ENCODE peak calls at places on chromosomes 16 and 17, in ten cellular contexts. A is PC-3; Q is stomach; W is CD4-positive, CD25-positive, alpha-beta regulatory T cell; M is GM23248; O is pancreas; S is fibroblast of lung; H is ascending aorta; R is CD8-positive, alpha-beta memory T cell; C is GM23338. F is an unnamed sample.
A peak's percentile ranks its signal among the peaks of the same experiment; 100 is the strongest.

GRCh38 chr17:75856062-75856681 is 1.0 kb upstream of the WBP2 start:
- DNase-seq in A (peak; percentile 45), Q (peak; percentile 33), W (no peak), M (peak; percentile 51), O (no peak), S (no peak), H (no peak), R (no peak), C (no peak), F (no peak)

GRCh38 chr16:15650698-15651161 is 685 bp downstream of the NDE1 start:
- DNase-seq in A (peak; percentile 21), Q (no peak), W (peak; percentile 22), M (peak; percentile 65), O (no peak), S (peak; percentile 40), H (peak; percentile 65), R (peak; percentile 37), C (peak; percentile 75), F (peak; percentile 2)

GRCh38 chr16:8554881-8555280 is 35.4 kb downstream of the TMEM114 start:
- DNase-seq in A (no peak), Q (no peak), W (no peak), M (no peak), O (no peak), S (no peak), H (no peak), R (no peak), C (no peak), F (no peak)

GRCh38 chr16:90031186-90031930 is 12.1 kb upstream of the DBNDD1 start:
- DNase-seq in A (no peak), Q (no peak), W (no peak), M (peak; percentile 16), O (no peak), S (no peak), H (no peak), R (no peak), C (no peak), F (no peak)

GRCh38 chr17:13885953-13886889 is 183.1 kb upstream of the COX10 start:
- DNase-seq in A (no peak), Q (no peak), W (no peak), M (peak; percentile 17), O (no peak), S (peak; percentile 24), H (no peak), R (no peak), C (no peak), F (peak; percentile 49)

GRCh38 chr16:72246423-72246822 is 74.5 kb upstream of the PMFBP1 start:
- DNase-seq in A (no peak), Q (no peak), W (no peak), M (no peak), O (no peak), S (no peak), H (no peak), R (no peak), C (no peak), F (no peak)

GRCh38 chr16:79508294-79508693 is 92.2 kb downstream of the MAF start:
- DNase-seq in A (no peak), Q (no peak), W (no peak), M (no peak), O (no peak), S (no peak), H (no peak), R (no peak), C (no peak), F (no peak)

GRCh38 chr16:85637061-85637807 is 24.1 kb downstream of the GSE1 start:
- DNase-seq in A (no peak), Q (no peak), W (no peak), M (no peak), O (no peak), S (no peak), H (no peak), R (no peak), C (no peak), F (no peak)

GRCh38 chr16:86882586-86883280 is 304.4 kb downstream of the FOXL1 start:
- DNase-seq in A (peak; percentile 65), Q (no peak), W (no peak), M (peak; percentile 76), O (no peak), S (peak; percentile 86), H (peak; percentile 71), R (no peak), C (no peak), F (peak; percentile 58)

GRCh38 chr17:45743626-45744326 is 40.3 kb upstream of the CRHR1 start:
- DNase-seq in A (no peak), Q (no peak), W (no peak), M (no peak), O (no peak), S (no peak), H (no peak), R (no peak), C (no peak), F (no peak)

GRCh38 chr16:30357715-30358576 is 2.8 kb upstream of the CD2BP2 start:
- DNase-seq in A (no peak), Q (no peak), W (no peak), M (no peak), O (no peak), S (no peak), H (no peak), R (no peak), C (no peak), F (no peak)
- H3K27ac ChIP-seq in A (no peak overlapping the region), Q (peak overlapping the region; percentile 97), W (no peak overlapping the region), M (no peak overlapping the region), O (no peak overlapping the region), S (no peak overlapping the region), H (no peak overlapping the region), R (no peak overlapping the region), C (no peak overlapping the region), F (peak overlapping the region; percentile 34)

GRCh38 chr17:19003543-19003965 is 1.0 kb downstream of the FAM83G start:
- DNase-seq in A (no peak), Q (no peak), W (no peak), M (no peak), O (no peak), S (no peak), H (no peak), R (no peak), C (peak; percentile 67), F (no peak)

GRCh38 chr17:19002805-19003542 is 1.6 kb downstream of the FAM83G start:
- DNase-seq in A (no peak), Q (no peak), W (no peak), M (peak; percentile 62), O (no peak), S (peak; percentile 77), H (no peak), R (no peak), C (no peak), F (no peak)

GRCh38 chr17:19004601-19005441 is at the start of gene FAM83G:
- DNase-seq in A (no peak), Q (peak; percentile 89), W (peak; percentile 72), M (peak; percentile 92), O (peak; percentile 86), S (peak; percentile 72), H (peak; percentile 92), R (peak; percentile 86), C (peak; percentile 85), F (peak; percentile 65)

GRCh38 chr17:19005442-19005773 is 844 bp upstream of the FAM83G start:
- DNase-seq in A (no peak), Q (no peak), W (no peak), M (no peak), O (no peak), S (no peak), H (no peak), R (no peak), C (peak; percentile 29), F (no peak)

GRCh38 chr17:19003966-19004600 is 481 bp downstream of the FAM83G start:
- DNase-seq in A (no peak), Q (peak; percentile 59), W (peak; percentile 29), M (peak; percentile 82), O (peak; percentile 42), S (peak; percentile 51), H (peak; percentile 73), R (no peak), C (peak; percentile 65), F (peak; percentile 28)
- H3K4me1 ChIP-seq in A (peaks cover 5% of the 10 kb centered on the region), Q (peaks cover 54% of the 10 kb centered on the region), W (peaks cover 42% of the 10 kb centered on the region), M (peaks cover 24% of the 10 kb centered on the region), O (peaks cover 4% of the 10 kb centered on the region), S (peaks cover 9% of the 10 kb centered on the region), H (peaks cover 5% of the 10 kb centered on the region), R (peaks cover 36% of the 10 kb centered on the region), C (peaks cover 15% of the 10 kb centered on the region), F (peaks cover 7% of the 10 kb centered on the region)

GRCh38 chr17:28726396-28726911 is 421 bp upstream of the TLCD1 start:
- DNase-seq in A (peak; percentile 54), Q (peak; percentile 69), W (peak; percentile 65), M (peak; percentile 86), O (no peak), S (peak; percentile 58), H (no peak), R (peak; percentile 57), C (peak; percentile 83), F (peak; percentile 77)

GRCh38 chr17:28725166-28725659 is 820 bp downstream of the TLCD1 start:
- DNase-seq in A (peak; percentile 30), Q (no peak), W (no peak), M (peak; percentile 73), O (peak; percentile 34), S (peak; percentile 77), H (no peak), R (no peak), C (peak; percentile 34), F (no peak)

GRCh38 chr17:28725660-28726395 is at the start of gene TLCD1:
- DNase-seq in A (peak; percentile 68), Q (peak; percentile 73), W (peak; percentile 56), M (peak; percentile 90), O (peak; percentile 76), S (peak; percentile 74), H (peak; percentile 80), R (peak; percentile 56), C (peak; percentile 85), F (peak; percentile 89)

GRCh38 chr17:28723159-28723835 is 2.7 kb downstream of the TLCD1 start:
- DNase-seq in A (no peak), Q (no peak), W (no peak), M (no peak), O (no peak), S (no peak), H (no peak), R (no peak), C (no peak), F (no peak)

DNA sequence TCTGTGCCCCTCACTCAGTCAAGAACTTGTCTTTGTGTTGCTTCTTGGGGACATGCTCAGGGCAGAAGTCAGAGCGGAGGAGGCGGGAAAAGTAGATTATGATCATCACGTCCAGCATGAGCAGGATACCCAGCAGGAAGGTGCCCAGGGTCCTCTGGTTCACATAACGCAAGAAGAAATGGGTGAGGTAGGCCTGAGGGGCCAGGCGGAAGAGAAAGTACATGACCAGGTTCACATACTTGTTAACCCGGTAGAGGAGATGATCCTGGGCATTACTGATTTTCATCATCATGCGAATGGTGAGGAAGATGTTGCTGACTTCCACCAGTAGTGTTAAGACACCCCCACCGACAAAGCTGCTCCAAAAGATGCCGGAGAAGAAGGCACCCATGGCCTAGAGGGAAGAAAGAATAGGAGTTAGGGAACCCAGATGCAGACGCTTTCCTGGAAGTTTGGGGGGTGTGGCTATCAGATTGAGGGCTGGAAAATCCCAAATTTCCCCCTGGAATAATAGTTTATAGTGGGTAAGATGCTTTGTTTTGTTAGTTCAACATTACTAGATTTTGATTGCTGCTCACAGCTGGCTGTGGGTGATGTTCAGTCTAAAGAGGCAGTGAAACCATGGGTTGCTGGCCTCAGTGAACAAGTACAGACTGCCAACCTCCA is 1.4 kb downstream of the TLCD1 start:
- DNase-seq in A (no peak), Q (no peak), W (no peak), M (no peak), O (no peak), S (no peak), H (no peak), R (no peak), C (peak; percentile 41), F (no peak)
- H3K36me3 ChIP-seq in A (peaks cover 43% of the 10 kb centered on the region), Q (peaks cover 44% of the 10 kb centered on the region), W (peaks cover 34% of the 10 kb centered on the region), M (peaks cover 34% of the 10 kb centered on the region), O (peaks cover 33% of the 10 kb centered on the region), S (peaks cover 11% of the 10 kb centered on the region), H (peaks cover 36% of the 10 kb centered on the region), R (peaks cover 35% of the 10 kb centered on the region), C (peaks cover 39% of the 10 kb centered on the region), F (peaks cover 21% of the 10 kb centered on the region)

GRCh38 chr16:47574091-47575054 is 113.2 kb downstream of the PHKB start:
- DNase-seq in A (peak; percentile 20), Q (no peak), W (peak; percentile 29), M (peak; percentile 71), O (no peak), S (peak; percentile 79), H (no peak), R (no peak), C (peak; percentile 32), F (no peak)
- H3K27ac ChIP-seq in A (peak overlapping the region; percentile 39), Q (no peak overlapping the region), W (peak overlapping the region; percentile 58), M (peak overlapping the region; percentile 38), O (no peak overlapping the region), S (no peak overlapping the region), H (no peak overlapping the region), R (no peak overlapping the region), C (no peak overlapping the region), F (no peak overlapping the region)

F was measured in cardiac muscle cell.